ENCODE peak calls at places on chromosomes 7 and 10, in four cellular contexts. O is GM12878, T is K562, J is HL-60. M is an unnamed sample.

GRCh38 chr7:25820432-25821040 is 331.5 kb upstream of the NFE2L3 start:
- DNase-seq in J (no peak), O (no peak), T (peak), M (no peak)

GRCh38 chr10:45377858-45378257 is 3.8 kb downstream of the ALOX5 start:
- DNase-seq in T (no peak), J (no peak), O (no peak), M (no peak)

GRCh38 chr7:111242361-111242760 is 151.4 kb downstream of the LRRN3 start:
- DNase-seq in O (no peak), T (no peak), J (no peak), M (no peak)

GRCh38 chr10:15704581-15704968 is 15.1 kb downstream of the ITGA8 start:
- DNase-seq in O (no peak), T (no peak), J (no peak), M (no peak)

GRCh38 chr7:80175744-80176143 is 41.1 kb downstream of the GNAI1 start:
- DNase-seq in J (no peak), T (no peak), O (no peak), M (no peak)

GRCh38 chr7:128353610-128354009 is 7.9 kb downstream of the PRRT4 start:
- DNase-seq in J (no peak), T (no peak), O (no peak), M (no peak)

GRCh38 chr10:45627412-45628048 is 45.0 kb downstream of the ZFAND4 start:
- DNase-seq in O (no peak), T (no peak), J (no peak), M (no peak)

GRCh38 chr10:29470355-29470705 is 164.4 kb downstream of the SVIL start:
- DNase-seq in J (peak), O (no peak), T (peak), M (no peak)

GRCh38 chr7:151008143-151008510 is 16.2 kb downstream of the ATG9B start:
- DNase-seq in O (no peak), J (no peak), T (peak), M (no peak)
- TF ChIP-seq POLR2AphosphoS5 in O (no peak), J (no peak), T (peak), M (no peak)

GRCh38 chr7:43869898-43870240 is 552 bp upstream of the MRPS24 start:
- DNase-seq in J (peak), T (peak), O (no peak), M (no peak)
- TF ChIP-seq SPI1 in J (no peak), T (no peak), O (no peak), M (no peak)

GRCh38 chr10:98611432-98611831 is 164.7 kb upstream of the HPS1 start:
- DNase-seq in O (no peak), J (no peak), T (no peak), M (no peak)
- TF ChIP-seq POLR2AphosphoS5 in O (no peak), J (no peak), T (no peak), M (no peak)

DNA sequence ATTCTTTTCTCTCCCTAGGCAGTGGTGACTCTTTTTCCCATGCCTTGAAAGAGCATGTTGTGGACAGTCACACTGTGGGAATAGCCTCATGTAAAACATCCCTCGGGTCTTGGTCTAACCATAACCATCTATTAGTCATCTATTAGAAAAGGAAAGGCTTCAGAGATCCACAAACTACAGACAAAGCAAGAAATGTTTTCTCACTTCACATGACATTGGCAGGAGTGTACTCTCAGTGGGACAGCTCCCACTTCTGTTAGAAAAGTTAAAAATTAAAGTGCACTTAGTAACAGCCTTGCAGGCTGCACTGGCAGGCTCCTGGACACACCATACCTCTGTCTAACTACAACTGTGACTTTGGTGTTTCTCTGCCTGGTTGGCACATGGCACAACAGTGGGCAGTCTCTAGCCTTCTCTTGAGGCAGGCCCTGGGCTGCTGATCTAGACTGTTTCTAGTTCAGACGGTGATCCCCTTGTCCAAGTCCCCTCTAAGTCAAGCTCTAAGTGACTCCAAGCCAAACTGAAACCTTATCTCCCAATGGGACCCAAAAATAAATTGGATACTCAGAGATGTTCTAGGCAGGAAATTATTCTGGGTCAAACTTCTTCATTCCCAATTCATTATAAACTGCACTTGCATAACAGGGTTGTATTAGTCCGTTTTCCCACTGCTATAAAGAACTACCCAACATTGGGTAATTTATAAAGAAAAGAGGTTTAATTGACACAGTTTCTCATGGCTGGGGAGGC is 57.9 kb upstream of the ITGB1 start:
- DNase-seq in J (no peak), O (no peak), T (no peak), M (no peak)
- TF ChIP-seq SPI1 in J (no peak), O (no peak), T (no peak), M (no peak)

GRCh38 chr10:73871915-73872710 is 2.2 kb downstream of the CAMK2G start:
- DNase-seq in T (no peak), J (no peak), O (no peak), M (no peak)
- TF ChIP-seq POLR2AphosphoS5 in T (no peak), J (no peak), O (no peak), M (no peak)